ENCODE peak calls at places on chromosome 7, in five cellular contexts. One of them, this sample, is unnamed.

GRCh38 chr7:3549598-3549997 is 248.5 kb downstream of the SDK1 start:
- DNase-seq in BE2C: no peak
- DNase-seq in Right ventricle myocardium inferior: no peak
- DNase-seq in GM20000: no peak
- DNase-seq in left lobe of liver: no peak
- DNase-seq in this sample: no peak

GRCh38 chr7:148738737-148739535 is 40.2 kb downstream of the CUL1 start:
- DNase-seq in BE2C: no peak
- DNase-seq in Right ventricle myocardium inferior: no peak
- DNase-seq in GM20000: no peak
- DNase-seq in left lobe of liver: no peak
- DNase-seq in this sample: no peak

GRCh38 chr7:131109757-131110293 is 217.9 kb upstream of the MKLN1 start:
- DNase-seq in BE2C: peak; percentile 86
- DNase-seq in Right ventricle myocardium inferior: peak; percentile 93
- DNase-seq in GM20000: peak; percentile 76
- DNase-seq in left lobe of liver: peak; percentile 73
- DNase-seq in this sample: peak; percentile 76

GRCh38 chr7:116530107-116530820 is 5.4 kb downstream of the CAV1 start:
- DNase-seq in BE2C: no peak
- DNase-seq in Right ventricle myocardium inferior: no peak
- DNase-seq in GM20000: no peak
- DNase-seq in left lobe of liver: no peak
- DNase-seq in this sample: no peak

GRCh38 chr7:45642044-45642443 is 67.9 kb downstream of the ADCY1 start:
- DNase-seq in BE2C: no peak
- DNase-seq in Right ventricle myocardium inferior: no peak
- DNase-seq in GM20000: no peak
- DNase-seq in left lobe of liver: peak; percentile 7
- DNase-seq in this sample: no peak

GRCh38 chr7:116740758-116741462 is 68.9 kb downstream of the MET start:
- DNase-seq in BE2C: no peak
- DNase-seq in Right ventricle myocardium inferior: no peak
- DNase-seq in GM20000: no peak
- DNase-seq in left lobe of liver: peak; percentile 60
- DNase-seq in this sample: no peak

GRCh38 chr7:117051808-117052207 is 98.5 kb downstream of the ST7 start:
- DNase-seq in BE2C: no peak
- DNase-seq in Right ventricle myocardium inferior: no peak
- DNase-seq in GM20000: no peak
- DNase-seq in left lobe of liver: no peak
- DNase-seq in this sample: no peak

GRCh38 chr7:123569352-123569999 is 11.9 kb upstream of the NDUFA5 start:
- DNase-seq in BE2C: no peak
- DNase-seq in Right ventricle myocardium inferior: no peak
- DNase-seq in GM20000: no peak
- DNase-seq in left lobe of liver: no peak
- DNase-seq in this sample: no peak

GRCh38 chr7:55083206-55083605 is 64.4 kb downstream of the EGFR start:
- DNase-seq in BE2C: no peak
- DNase-seq in Right ventricle myocardium inferior: no peak
- DNase-seq in GM20000: no peak
- DNase-seq in left lobe of liver: no peak
- DNase-seq in this sample: no peak

GRCh38 chr7:16465469-16466086 is at the start of gene SOSTDC1:
- DNase-seq in BE2C: peak; percentile 34
- DNase-seq in Right ventricle myocardium inferior: no peak
- DNase-seq in GM20000: no peak
- DNase-seq in left lobe of liver: no peak
- DNase-seq in this sample: no peak